ENCODE peak calls at places on chromosomes 1 and 21, in nine cellular contexts. V is anterior cingulate cortex, L is hepatocyte, E is BE2C, U is psoas muscle, D is AML-193, C is fibroblast of gingiva, O is T-cell, J is HT1080. S is an unnamed sample.

GRCh38 chr1:38095337-38096030 is 48.9 kb upstream of the POU3F1 start:
- DNase-seq in O (no peak), V (no peak), J (no peak), D (no peak), E (no peak), U (no peak), C (no peak), L (no peak), S (no peak)

GRCh38 chr1:202029171-202029665 is 18.8 kb downstream of the ELF3 start:
- DNase-seq in C (peak), D (no peak), V (no peak), U (no peak), J (peak), E (no peak), L (no peak), O (no peak), S (peak)

GRCh38 chr1:60388092-60388987 is 314.8 kb upstream of the C1orf87 start:
- DNase-seq in L (no peak), D (no peak), V (no peak), J (peak), E (peak), O (no peak), U (peak), C (no peak), S (no peak)

GRCh38 chr1:196655494-196655893 is 3.7 kb downstream of the CFH start:
- DNase-seq in U (no peak), V (no peak), J (no peak), L (no peak), O (no peak), E (no peak), D (no peak), C (no peak), S (no peak)

GRCh38 chr1:149846600-149847466 is 52.5 kb upstream of the BOLA1 start:
- DNase-seq in O (no peak), L (no peak), E (no peak), U (no peak), D (no peak), C (no peak), J (peak), V (no peak), S (peak)

GRCh38 chr1:189429610-189430009 is 1048.1 kb downstream of the BRINP3 start:
- DNase-seq in E (peak), V (no peak), L (peak), O (no peak), J (peak), U (no peak), D (peak), C (no peak), S (peak)

GRCh38 chr1:41656088-41656487 is 171.6 kb upstream of the EDN2 start:
- DNase-seq in J (no peak), L (no peak), O (no peak), D (no peak), C (no peak), U (no peak), V (no peak), E (no peak), S (no peak)

GRCh38 chr1:2314803-2315710 is 76.3 kb downstream of the MORN1 start:
- DNase-seq in C (peak), E (peak), L (peak), U (peak), V (no peak), J (peak), D (peak), O (peak), S (peak)

GRCh38 chr1:20495661-20496060 is 9.7 kb upstream of the CAMK2N1 start:
- DNase-seq in E (no peak), L (no peak), U (no peak), C (no peak), O (no peak), V (no peak), J (no peak), D (no peak), S (no peak)

GRCh38 chr1:201264554-201264953 is 18.8 kb upstream of the PKP1 start:
- DNase-seq in D (no peak), C (no peak), J (no peak), V (no peak), U (no peak), O (no peak), L (no peak), E (no peak), S (no peak)

GRCh38 chr1:76075877-76076276 is 1.3 kb downstream of the ST6GALNAC3 start:
- DNase-seq in D (peak), L (no peak), J (no peak), E (no peak), U (no peak), C (peak), V (no peak), O (no peak), S (no peak)

GRCh38 chr1:212498243-212498642 is 65.5 kb downstream of the NENF start:
- DNase-seq in C (no peak), J (peak), E (no peak), D (no peak), O (no peak), L (peak), V (no peak), U (no peak), S (peak)

GRCh38 chr21:33386222-33386784 is 16.9 kb upstream of the IFNGR2 start:
- DNase-seq in O (no peak), E (no peak), L (no peak), J (no peak), V (no peak), D (no peak), U (no peak), C (no peak), S (no peak)

GRCh38 chr1:244403431-244403830 is 48.3 kb downstream of the ADSS2 start:
- DNase-seq in O (no peak), J (no peak), L (no peak), U (no peak), E (no peak), V (no peak), C (no peak), D (no peak), S (no peak)

GRCh38 chr1:2188336-2188735 is 6.2 kb downstream of the FAAP20 start:
- DNase-seq in E (no peak), C (no peak), O (no peak), J (no peak), L (no peak), V (no peak), U (no peak), D (no peak), S (no peak)

GRCh38 chr1:65844990-65845757 is 52.5 kb downstream of the PDE4B start:
- DNase-seq in O (no peak), C (no peak), E (no peak), U (no peak), V (no peak), D (no peak), J (no peak), L (no peak), S (no peak)

GRCh38 chr1:941588-942383 is 17.3 kb downstream of the NOC2L start:
- DNase-seq in O (no peak), V (no peak), J (no peak), D (no peak), C (peak), U (peak), E (peak), L (peak), S (peak)

GRCh38 chr1:214676747-214677146 is 73.8 kb downstream of the CENPF start:
- DNase-seq in V (no peak), L (no peak), C (no peak), U (no peak), D (no peak), O (no peak), E (no peak), J (no peak), S (no peak)

GRCh38 chr21:38780879-38781278 is 24.9 kb upstream of the ETS2 start:
- DNase-seq in E (no peak), V (no peak), D (no peak), C (no peak), L (no peak), U (no peak), J (no peak), O (no peak), S (no peak)